ENCODE peak calls at places on chromosome 13, in six cellular contexts. S, R, M, E, P and U are unnamed samples.

GRCh38 chr13:26498524-26499208 is 58.8 kb upstream of the WASF3 start:
- DNase-seq in S (no peak), R (no peak), P (no peak), M (no peak), E (no peak), U (peak; percentile 12)

GRCh38 chr13:63435668-63436275 is 2020.1 kb upstream of the PCDH20 start:
- DNase-seq in S (peak; percentile 99), M (peak; percentile 8), R (no peak), E (no peak), P (no peak), U (peak; percentile 100)

GRCh38 chr13:44331912-44332840 is 41.4 kb upstream of the SERP2 start:
- DNase-seq in R (peak; percentile 88), M (peak; percentile 56), P (peak; percentile 64), E (no peak), S (no peak), U (peak; percentile 91)

GRCh38 chr13:99528547-99528946 is 27.3 kb downstream of the TM9SF2 start:
- DNase-seq in R (no peak), E (no peak), S (no peak), P (no peak), M (peak; percentile 28), U (no peak)

GRCh38 chr13:85283408-85283807 is 515.8 kb downstream of the SLITRK6 start:
- DNase-seq in P (no peak), R (no peak), S (no peak), E (no peak), M (no peak), U (no peak)

GRCh38 chr13:112685856-112686255 is 4.0 kb upstream of the ATP11A start:
- DNase-seq in P (no peak), R (no peak), S (no peak), M (peak; percentile 72), E (no peak), U (no peak)

GRCh38 chr13:48319458-48320395 is 16.2 kb downstream of the RB1 start:
- DNase-seq in E (no peak), R (no peak), P (no peak), M (no peak), S (no peak), U (no peak)

GRCh38 chr13:85148009-85148408 is 651.2 kb downstream of the SLITRK6 start:
- DNase-seq in E (no peak), M (peak; percentile 18), P (no peak), S (no peak), R (no peak), U (peak; percentile 7)

GRCh38 chr13:76751278-76751677 is 134.9 kb downstream of the KCTD12 start:
- DNase-seq in R (no peak), S (no peak), M (no peak), P (no peak), E (no peak), U (no peak)

GRCh38 chr13:74891610-74892009 is 590.4 kb downstream of the TBC1D4 start:
- DNase-seq in P (no peak), R (no peak), M (no peak), E (no peak), S (no peak), U (peak; percentile 58)

GRCh38 chr13:46181799-46182490 is at the start of gene LCP1:
- DNase-seq in R (no peak), M (peak; percentile 30), P (no peak), E (peak; percentile 14), S (no peak), U (no peak)

GRCh38 chr13:74708629-74709028 is 574.4 kb upstream of the KLF12 start:
- DNase-seq in M (no peak), E (no peak), R (no peak), S (no peak), P (no peak), U (no peak)

GRCh38 chr13:54511356-54511755 is 1482.7 kb downstream of the OLFM4 start:
- DNase-seq in M (peak; percentile 7), P (no peak), E (no peak), S (no peak), R (no peak), U (no peak)

GRCh38 chr13:99432637-99433542 is 68.4 kb upstream of the TM9SF2 start:
- DNase-seq in E (peak; percentile 8), P (peak; percentile 55), R (no peak), M (peak; percentile 49), S (no peak), U (peak; percentile 46)

GRCh38 chr13:45299194-45299593 is 41.8 kb downstream of the TPT1 start:
- DNase-seq in P (no peak), S (no peak), E (no peak), M (no peak), R (no peak), U (no peak)

GRCh38 chr13:33015275-33015674 is 948 bp upstream of the KL start:
- DNase-seq in M (no peak), E (no peak), S (no peak), R (no peak), P (no peak), U (no peak)

GRCh38 chr13:93304868-93305613 is 78.4 kb downstream of the GPC6 start:
- DNase-seq in M (no peak), S (no peak), R (no peak), P (no peak), E (no peak), U (no peak)

GRCh38 chr13:53001871-53002270 is 26.7 kb upstream of the OLFM4 start:
- DNase-seq in S (no peak), M (no peak), P (no peak), E (no peak), R (no peak), U (no peak)

GRCh38 chr13:70043685-70044084 is 63.9 kb upstream of the ATXN8OS start:
- DNase-seq in P (no peak), R (no peak), E (no peak), S (no peak), M (no peak), U (no peak)

GRCh38 chr13:20819715-20820114 is 46.0 kb upstream of the EEF1AKMT1 start:
- DNase-seq in M (no peak), E (no peak), S (no peak), R (no peak), P (no peak), U (no peak)

GRCh38 chr13:99911965-99912566 is 59.5 kb downstream of the ZIC5 start:
- DNase-seq in M (no peak), S (no peak), R (no peak), P (no peak), E (no peak), U (no peak)

GRCh38 chr13:50127017-50127725 is 111.9 kb downstream of the KCNRG start:
- DNase-seq in P (peak; percentile 58), M (peak; percentile 72), E (no peak), S (no peak), R (peak; percentile 49), U (no peak)

GRCh38 chr13:37295573-37295972 is 190.1 kb upstream of the CSNK1A1L start:
- DNase-seq in M (no peak), S (no peak), R (no peak), P (no peak), E (no peak), U (no peak)

GRCh38 chr13:95207769-95208366 is 93.4 kb downstream of the ABCC4 start:
- DNase-seq in R (no peak), E (no peak), M (no peak), S (no peak), P (no peak), U (no peak)

GRCh38 chr13:76656496-76656895 is 229.7 kb downstream of the KCTD12 start:
- DNase-seq in S (no peak), P (no peak), R (no peak), E (no peak), M (no peak), U (no peak)

GRCh38 chr13:63631006-63631405 is 2215.4 kb upstream of the PCDH20 start:
- DNase-seq in S (no peak), M (no peak), R (no peak), P (no peak), E (no peak), U (no peak)

GRCh38 chr13:24640752-24641151 is 39.5 kb upstream of the ATP12A start:
- DNase-seq in E (no peak), R (no peak), P (no peak), M (no peak), S (no peak), U (no peak)

GRCh38 chr13:106772202-106772601 is 204.3 kb upstream of the ARGLU1 start:
- DNase-seq in M (peak; percentile 28), R (no peak), P (no peak), S (no peak), E (no peak), U (no peak)

GRCh38 chr13:106756446-106756845 is 188.5 kb upstream of the ARGLU1 start:
- DNase-seq in P (peak; percentile 24), E (no peak), R (no peak), S (no peak), M (peak; percentile 26), U (no peak)

GRCh38 chr13:47886314-47886713 is 114.8 kb downstream of the SUCLA2 start:
- DNase-seq in P (no peak), M (no peak), E (no peak), S (no peak), R (no peak), U (no peak)

GRCh38 chr13:44013666-44014291 is 134.1 kb downstream of the LACC1 start:
- DNase-seq in S (peak; percentile 55), R (no peak), M (peak; percentile 43), P (no peak), E (no peak), U (peak; percentile 42)

GRCh38 chr13:65090191-65090590 is 2139.9 kb downstream of the PCDH9 start:
- DNase-seq in E (no peak), M (no peak), R (no peak), P (no peak), S (no peak), U (no peak)

DNA sequence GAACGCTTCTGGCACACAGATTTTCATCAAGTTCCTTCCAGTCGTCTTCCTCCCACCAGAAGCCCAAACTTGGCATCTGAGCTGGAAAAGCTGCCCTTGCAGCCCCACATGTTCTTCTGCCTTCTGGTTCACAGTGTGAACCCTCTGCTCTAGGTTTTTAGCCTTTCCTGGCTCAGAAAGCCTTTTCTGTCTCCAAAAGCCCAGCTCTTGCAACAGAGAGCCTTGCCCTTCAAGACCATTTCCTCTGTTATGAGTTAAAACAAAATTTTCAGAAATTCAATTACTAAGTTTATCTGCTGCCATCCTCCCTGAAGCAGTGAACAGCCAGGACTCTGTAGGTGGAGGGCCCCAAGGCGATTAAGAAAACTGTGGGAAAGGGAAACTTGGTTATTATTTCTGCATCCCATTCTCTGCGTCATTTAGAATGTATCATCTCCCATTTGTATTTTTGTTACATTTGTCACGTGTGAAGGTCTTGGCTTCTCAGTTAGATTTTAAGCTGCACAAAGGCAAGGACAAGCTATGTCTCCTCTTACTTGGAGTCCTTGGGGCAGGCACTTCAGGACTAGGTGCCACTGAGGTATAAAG is 18.8 kb downstream of the FAM124A start:
- DNase-seq in P (no peak), E (no peak), R (peak; percentile 42), S (no peak), M (no peak), U (no peak)
- H3K4me3 ChIP-seq in P (no peak overlapping the region), E (no peak overlapping the region), R (no peak overlapping the region), S (no peak overlapping the region), M (no peak overlapping the region), U (no peak overlapping the region)

GRCh38 chr13:36074659-36075058 is 56.5 kb downstream of the DCLK1 start:
- DNase-seq in M (no peak), R (no peak), S (no peak), E (no peak), P (no peak), U (no peak)
- H3K4me3 ChIP-seq in M (no peak overlapping the region), R (no peak overlapping the region), S (no peak overlapping the region), E (no peak overlapping the region), P (no peak overlapping the region), U (no peak overlapping the region)

GRCh38 chr13:114099191-114099590 is 33.2 kb downstream of the RASA3 start:
- DNase-seq in M (peak; percentile 73), R (peak; percentile 77), P (peak; percentile 70), E (no peak), S (peak; percentile 71), U (peak; percentile 83)
- H3K4me3 ChIP-seq in M (no peak overlapping the region), R (no peak overlapping the region), P (no peak overlapping the region), E (no peak overlapping the region), S (no peak overlapping the region), U (no peak overlapping the region)

GRCh38 chr13:41622545-41623429 is 165.4 kb downstream of the RGCC start:
- DNase-seq in M (peak; percentile 44), P (no peak), S (peak; percentile 89), R (no peak), E (no peak), U (peak; percentile 66)
- H3K4me3 ChIP-seq in M (no peak overlapping the region), P (no peak overlapping the region), S (no peak overlapping the region), R (no peak overlapping the region), E (no peak overlapping the region), U (no peak overlapping the region)